ENCODE peak calls at places on chromosomes 2 and 18, in six cellular contexts. One of them, this sample, is unnamed. For H3K4me1, the result is how much of the 10 kb centered on the place peaks cover.

GRCh38 chr2:37569986-37570688 is 101.3 kb downstream of the CDC42EP3 start:
- DNase-seq in mammary epithelial cell: peak
- DNase-seq in IMR-90: peak
- DNase-seq in endodermal cell: no peak
- DNase-seq in CD4-positive, alpha-beta memory T cell: no peak
- DNase-seq in SJSA1: peak
- DNase-seq in this sample: no peak

GRCh38 chr2:3296182-3296972 is 81.2 kb downstream of the EIPR1 start:
- DNase-seq in endodermal cell: no peak
- DNase-seq in CD4-positive, alpha-beta memory T cell: no peak
- DNase-seq in mammary epithelial cell: no peak
- DNase-seq in IMR-90: no peak
- DNase-seq in SJSA1: no peak
- DNase-seq in this sample: no peak

GRCh38 chr2:118979177-118979861 is 37.3 kb downstream of the MARCO start:
- DNase-seq in SJSA1: no peak
- DNase-seq in CD4-positive, alpha-beta memory T cell: no peak
- DNase-seq in endodermal cell: no peak
- DNase-seq in mammary epithelial cell: no peak
- DNase-seq in IMR-90: no peak
- DNase-seq in this sample: no peak

GRCh38 chr2:33168973-33169372 is 222.2 kb downstream of the LTBP1 start:
- DNase-seq in endodermal cell: no peak
- DNase-seq in IMR-90: no peak
- DNase-seq in mammary epithelial cell: no peak
- DNase-seq in CD4-positive, alpha-beta memory T cell: no peak
- DNase-seq in SJSA1: no peak
- DNase-seq in this sample: no peak

GRCh38 chr18:22846088-22846683 is 86.9 kb upstream of the RBBP8 start:
- DNase-seq in CD4-positive, alpha-beta memory T cell: no peak
- DNase-seq in IMR-90: peak
- DNase-seq in endodermal cell: no peak
- DNase-seq in SJSA1: no peak
- DNase-seq in mammary epithelial cell: no peak
- DNase-seq in this sample: no peak

GRCh38 chr2:140696449-140696848 is 1434.4 kb downstream of the LRP1B start:
- DNase-seq in CD4-positive, alpha-beta memory T cell: no peak
- DNase-seq in IMR-90: no peak
- DNase-seq in SJSA1: no peak
- DNase-seq in endodermal cell: peak
- DNase-seq in mammary epithelial cell: peak
- DNase-seq in this sample: no peak

GRCh38 chr2:200158586-200159365 is 147.7 kb upstream of the SPATS2L start:
- DNase-seq in CD4-positive, alpha-beta memory T cell: no peak
- DNase-seq in mammary epithelial cell: no peak
- DNase-seq in IMR-90: no peak
- DNase-seq in SJSA1: no peak
- DNase-seq in endodermal cell: peak
- DNase-seq in this sample: no peak

GRCh38 chr2:142290931-142291330 is 160.1 kb upstream of the LRP1B start:
- DNase-seq in SJSA1: no peak
- DNase-seq in CD4-positive, alpha-beta memory T cell: no peak
- DNase-seq in endodermal cell: no peak
- DNase-seq in mammary epithelial cell: peak
- DNase-seq in IMR-90: no peak
- DNase-seq in this sample: no peak

GRCh38 chr18:79476918-79477685 is 81.4 kb downstream of the NFATC1 start:
- DNase-seq in IMR-90: no peak
- DNase-seq in SJSA1: no peak
- DNase-seq in endodermal cell: no peak
- DNase-seq in CD4-positive, alpha-beta memory T cell: no peak
- DNase-seq in mammary epithelial cell: peak
- DNase-seq in this sample: no peak

GRCh38 chr2:219947575-219947974 is 320.1 kb downstream of the SLC4A3 start:
- DNase-seq in mammary epithelial cell: no peak
- DNase-seq in endodermal cell: no peak
- DNase-seq in CD4-positive, alpha-beta memory T cell: no peak
- DNase-seq in IMR-90: peak
- DNase-seq in SJSA1: no peak
- DNase-seq in this sample: no peak

GRCh38 chr2:20617892-20618467 is 32.9 kb downstream of the HS1BP3 start:
- DNase-seq in IMR-90: peak
- DNase-seq in mammary epithelial cell: peak
- DNase-seq in CD4-positive, alpha-beta memory T cell: no peak
- DNase-seq in endodermal cell: peak
- DNase-seq in SJSA1: peak
- DNase-seq in this sample: peak

GRCh38 chr2:27653397-27653796 is 10.0 kb downstream of the SUPT7L start:
- DNase-seq in IMR-90: peak
- DNase-seq in SJSA1: no peak
- DNase-seq in mammary epithelial cell: no peak
- DNase-seq in CD4-positive, alpha-beta memory T cell: no peak
- DNase-seq in endodermal cell: no peak
- DNase-seq in this sample: no peak

GRCh38 chr2:167940361-167940744 is 307.0 kb downstream of the STK39 start:
- DNase-seq in CD4-positive, alpha-beta memory T cell: no peak
- DNase-seq in mammary epithelial cell: no peak
- DNase-seq in IMR-90: no peak
- DNase-seq in SJSA1: no peak
- DNase-seq in endodermal cell: no peak
- DNase-seq in this sample: no peak

GRCh38 chr2:155583674-155584195 is 748.8 kb downstream of the NR4A2 start:
- DNase-seq in IMR-90: no peak
- DNase-seq in SJSA1: no peak
- DNase-seq in mammary epithelial cell: no peak
- DNase-seq in CD4-positive, alpha-beta memory T cell: no peak
- DNase-seq in endodermal cell: no peak
- DNase-seq in this sample: no peak

GRCh38 chr2:139916822-139917221 is 1136.6 kb upstream of the NXPH2 start:
- DNase-seq in mammary epithelial cell: no peak
- DNase-seq in SJSA1: no peak
- DNase-seq in endodermal cell: no peak
- DNase-seq in CD4-positive, alpha-beta memory T cell: no peak
- DNase-seq in IMR-90: no peak
- DNase-seq in this sample: no peak

GRCh38 chr2:237434916-237435315 is 21.0 kb upstream of the COL6A3 start:
- DNase-seq in mammary epithelial cell: no peak
- DNase-seq in endodermal cell: no peak
- DNase-seq in CD4-positive, alpha-beta memory T cell: peak
- DNase-seq in SJSA1: no peak
- DNase-seq in IMR-90: peak
- DNase-seq in this sample: no peak

GRCh38 chr2:206511283-206511682 is 68.0 kb downstream of the ADAM23 start:
- DNase-seq in IMR-90: no peak
- DNase-seq in SJSA1: no peak
- DNase-seq in endodermal cell: no peak
- DNase-seq in CD4-positive, alpha-beta memory T cell: no peak
- DNase-seq in mammary epithelial cell: no peak
- DNase-seq in this sample: no peak

GRCh38 chr2:37583402-37583801 is 88.0 kb downstream of the CDC42EP3 start:
- DNase-seq in SJSA1: no peak
- DNase-seq in IMR-90: no peak
- DNase-seq in CD4-positive, alpha-beta memory T cell: no peak
- DNase-seq in endodermal cell: no peak
- DNase-seq in mammary epithelial cell: peak
- DNase-seq in this sample: no peak

GRCh38 chr2:152686308-152686707 is 31.0 kb downstream of the PRPF40A start:
- DNase-seq in SJSA1: no peak
- DNase-seq in mammary epithelial cell: no peak
- DNase-seq in CD4-positive, alpha-beta memory T cell: no peak
- DNase-seq in IMR-90: peak
- DNase-seq in endodermal cell: no peak
- DNase-seq in this sample: no peak

GRCh38 chr18:2123077-2123476 is 448.2 kb downstream of the METTL4 start:
- DNase-seq in IMR-90: no peak
- DNase-seq in endodermal cell: no peak
- DNase-seq in SJSA1: no peak
- DNase-seq in mammary epithelial cell: no peak
- DNase-seq in CD4-positive, alpha-beta memory T cell: no peak
- DNase-seq in this sample: no peak

GRCh38 chr2:166375736-166376487 is at the start of gene SCN9A:
- DNase-seq in SJSA1: peak
- DNase-seq in endodermal cell: peak
- DNase-seq in IMR-90: peak
- DNase-seq in CD4-positive, alpha-beta memory T cell: no peak
- DNase-seq in mammary epithelial cell: peak
- DNase-seq in this sample: peak

GRCh38 chr18:40867452-40867851 is 1087.6 kb upstream of the PIK3C3 start:
- DNase-seq in CD4-positive, alpha-beta memory T cell: no peak
- DNase-seq in mammary epithelial cell: peak
- DNase-seq in endodermal cell: no peak
- DNase-seq in SJSA1: peak
- DNase-seq in IMR-90: peak
- DNase-seq in this sample: no peak

GRCh38 chr2:20551231-20551944 is 99.5 kb downstream of the HS1BP3 start:
- DNase-seq in endodermal cell: no peak
- DNase-seq in IMR-90: no peak
- DNase-seq in CD4-positive, alpha-beta memory T cell: no peak
- DNase-seq in mammary epithelial cell: no peak
- DNase-seq in SJSA1: no peak
- DNase-seq in this sample: peak

GRCh38 chr18:43692291-43692690 is 415.0 kb upstream of the SYT4 start:
- DNase-seq in mammary epithelial cell: no peak
- DNase-seq in CD4-positive, alpha-beta memory T cell: no peak
- DNase-seq in IMR-90: peak
- DNase-seq in SJSA1: peak
- DNase-seq in endodermal cell: no peak
- DNase-seq in this sample: no peak

GRCh38 chr18:12890500-12890899 is 6.5 kb upstream of the PTPN2 start:
- DNase-seq in SJSA1: no peak
- DNase-seq in mammary epithelial cell: no peak
- DNase-seq in endodermal cell: no peak
- DNase-seq in CD4-positive, alpha-beta memory T cell: no peak
- DNase-seq in IMR-90: no peak
- DNase-seq in this sample: no peak

GRCh38 chr2:134127496-134127895 is 126.4 kb upstream of the MGAT5 start:
- DNase-seq in endodermal cell: no peak
- DNase-seq in SJSA1: no peak
- DNase-seq in IMR-90: no peak
- DNase-seq in mammary epithelial cell: no peak
- DNase-seq in CD4-positive, alpha-beta memory T cell: peak
- DNase-seq in this sample: no peak
- H3K27ac ChIP-seq in endodermal cell: no peak
- H3K27ac ChIP-seq in SJSA1: no peak
- H3K27ac ChIP-seq in IMR-90: no peak
- H3K27ac ChIP-seq in mammary epithelial cell: no peak
- H3K27ac ChIP-seq in CD4-positive, alpha-beta memory T cell: no peak
- H3K27ac ChIP-seq in this sample: no peak

GRCh38 chr18:74541703-74542555 is 7.6 kb downstream of the CNDP1 start:
- DNase-seq in endodermal cell: peak
- DNase-seq in mammary epithelial cell: peak
- DNase-seq in CD4-positive, alpha-beta memory T cell: no peak
- DNase-seq in SJSA1: no peak
- DNase-seq in IMR-90: no peak
- DNase-seq in this sample: no peak
- H3K4me1 ChIP-seq in endodermal cell: under half
- H3K4me1 ChIP-seq in mammary epithelial cell: under half
- H3K4me1 ChIP-seq in CD4-positive, alpha-beta memory T cell: under half
- H3K4me1 ChIP-seq in SJSA1: under half
- H3K4me1 ChIP-seq in IMR-90: under half
- H3K4me1 ChIP-seq in this sample: under half

DNA sequence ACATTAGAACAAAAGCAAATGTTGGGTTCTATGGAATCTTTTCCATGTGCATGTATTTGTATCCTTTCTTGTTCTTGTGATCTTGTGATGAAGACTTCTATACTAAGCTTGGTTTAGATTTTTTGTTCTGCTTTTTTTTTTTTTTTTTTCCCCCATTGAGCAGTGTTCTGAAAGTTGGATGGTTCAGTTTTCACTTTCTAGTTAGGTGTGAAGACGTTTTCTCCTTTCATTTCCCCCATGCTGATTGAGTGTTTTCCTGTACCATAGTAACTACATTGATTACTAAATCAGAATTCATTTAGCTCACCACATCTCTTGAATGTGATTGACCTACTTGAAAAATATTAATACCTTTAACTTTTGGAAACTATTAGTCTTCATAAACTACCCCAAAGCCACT is 34.1 kb downstream of the NOP58 start:
- DNase-seq in endodermal cell: no peak
- DNase-seq in mammary epithelial cell: no peak
- DNase-seq in SJSA1: no peak
- DNase-seq in IMR-90: no peak
- DNase-seq in CD4-positive, alpha-beta memory T cell: no peak
- DNase-seq in this sample: no peak
- H3K27ac ChIP-seq in endodermal cell: no peak
- H3K27ac ChIP-seq in mammary epithelial cell: no peak
- H3K27ac ChIP-seq in SJSA1: no peak
- H3K27ac ChIP-seq in IMR-90: no peak
- H3K27ac ChIP-seq in CD4-positive, alpha-beta memory T cell: no peak
- H3K27ac ChIP-seq in this sample: no peak

DNA sequence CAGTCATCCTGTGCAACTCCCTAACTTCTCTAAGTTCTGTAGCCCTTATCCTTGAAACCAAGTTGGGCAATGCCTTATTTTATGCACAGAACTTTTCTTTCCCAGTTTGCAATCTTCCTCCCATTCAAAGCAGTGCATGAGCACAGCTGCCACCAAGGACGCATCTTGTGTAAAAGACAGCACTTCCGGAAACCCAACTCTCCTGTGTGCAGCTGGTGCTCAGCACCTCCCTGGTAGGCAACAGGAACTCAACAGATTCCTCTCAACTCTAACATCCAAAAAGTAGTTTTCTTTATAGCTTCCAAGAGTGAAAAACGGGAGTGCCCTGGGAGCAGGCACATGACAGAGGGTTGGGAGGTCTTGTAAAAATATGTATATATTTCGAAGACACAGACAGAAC is 2.2 kb downstream of the TMEM18 start:
- DNase-seq in mammary epithelial cell: no peak
- DNase-seq in SJSA1: no peak
- DNase-seq in IMR-90: no peak
- DNase-seq in CD4-positive, alpha-beta memory T cell: no peak
- DNase-seq in endodermal cell: peak
- DNase-seq in this sample: no peak
- H3K4me1 ChIP-seq in mammary epithelial cell: under half
- H3K4me1 ChIP-seq in SJSA1: under half
- H3K4me1 ChIP-seq in IMR-90: under half
- H3K4me1 ChIP-seq in CD4-positive, alpha-beta memory T cell: under half
- H3K4me1 ChIP-seq in endodermal cell: under half
- H3K4me1 ChIP-seq in this sample: under half

DNA sequence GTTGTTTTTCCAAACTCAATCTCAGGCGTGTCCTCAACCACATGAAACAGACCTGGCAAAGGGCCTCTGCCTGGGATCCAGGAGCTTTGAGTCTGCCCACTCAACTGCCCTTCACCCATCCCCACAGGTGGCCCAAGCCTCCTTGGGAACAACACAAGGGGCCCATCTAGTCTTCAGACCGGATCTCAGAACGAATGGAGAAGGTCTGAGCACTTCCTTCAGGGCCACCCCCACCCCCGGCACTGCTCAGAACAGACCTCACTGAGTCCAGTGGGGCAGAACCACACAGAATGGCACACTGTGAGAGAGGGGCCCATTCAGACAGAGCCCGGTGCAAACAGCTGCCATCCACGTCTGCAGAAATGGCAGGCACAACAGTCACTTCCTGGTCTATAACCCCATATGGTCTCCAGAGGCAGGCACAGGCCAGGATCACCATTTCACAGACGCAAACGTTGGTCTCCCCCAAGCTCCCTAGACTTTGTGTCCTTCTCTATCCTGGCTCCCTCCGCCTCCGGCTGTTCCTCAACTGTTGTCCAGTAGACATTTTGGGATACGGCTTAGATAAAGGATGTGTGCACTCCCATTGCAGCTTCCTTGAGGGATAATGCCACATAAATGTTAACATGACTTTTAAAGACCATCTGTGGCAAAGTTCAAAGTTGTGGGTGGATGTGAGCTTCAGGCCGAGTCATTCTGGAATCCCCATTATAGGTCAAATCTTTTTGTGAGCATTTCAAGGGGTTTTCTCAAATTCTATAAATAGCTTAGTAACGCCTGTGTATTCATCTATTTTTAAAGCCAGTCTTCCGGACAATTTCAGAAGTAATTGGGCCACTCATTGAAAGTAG is 149.7 kb downstream of the SMAD7 start:
- DNase-seq in endodermal cell: peak
- DNase-seq in SJSA1: no peak
- DNase-seq in mammary epithelial cell: no peak
- DNase-seq in IMR-90: peak
- DNase-seq in CD4-positive, alpha-beta memory T cell: no peak
- DNase-seq in this sample: peak
- H3K27ac ChIP-seq in endodermal cell: no peak
- H3K27ac ChIP-seq in SJSA1: no peak
- H3K27ac ChIP-seq in mammary epithelial cell: no peak
- H3K27ac ChIP-seq in IMR-90: peak
- H3K27ac ChIP-seq in CD4-positive, alpha-beta memory T cell: no peak
- H3K27ac ChIP-seq in this sample: peak